ENCODE peak calls at places on chromosomes 4 and X, in four cellular contexts. One of them, this sample, is unnamed. For H3K4me1, the result is how much of the 10 kb centered on the place peaks cover.

GRCh38 chr4:109424093-109424818 is 9.4 kb upstream of the SEC24B start:
- DNase-seq in adrenal gland: peak
- DNase-seq in endothelial cell of umbilical vein: no peak
- DNase-seq in IMR-90: no peak
- DNase-seq in this sample: no peak

GRCh38 chr4:7547368-7548040 is 112.8 kb upstream of the PSAPL1 start:
- DNase-seq in endothelial cell of umbilical vein: no peak
- DNase-seq in adrenal gland: no peak
- DNase-seq in IMR-90: peak
- DNase-seq in this sample: no peak

GRCh38 chrX:14936561-14936960 is 63.3 kb downstream of the MOSPD2 start:
- DNase-seq in endothelial cell of umbilical vein: no peak
- DNase-seq in IMR-90: peak
- DNase-seq in adrenal gland: no peak
- DNase-seq in this sample: no peak

GRCh38 chr4:41632481-41633073 is 94.6 kb downstream of the LIMCH1 start:
- DNase-seq in endothelial cell of umbilical vein: no peak
- DNase-seq in IMR-90: no peak
- DNase-seq in adrenal gland: peak
- DNase-seq in this sample: no peak

GRCh38 chrX:29397506-29397905 is 810.3 kb downstream of the IL1RAPL1 start:
- DNase-seq in endothelial cell of umbilical vein: no peak
- DNase-seq in IMR-90: peak
- DNase-seq in adrenal gland: no peak
- DNase-seq in this sample: no peak

GRCh38 chr4:169015237-169015636 is 5.2 kb upstream of the CBR4 start:
- DNase-seq in IMR-90: no peak
- DNase-seq in adrenal gland: no peak
- DNase-seq in endothelial cell of umbilical vein: no peak
- DNase-seq in this sample: no peak

GRCh38 chrX:50106051-50106450 is 94.8 kb downstream of the AKAP4 start:
- DNase-seq in IMR-90: no peak
- DNase-seq in endothelial cell of umbilical vein: no peak
- DNase-seq in adrenal gland: peak
- DNase-seq in this sample: no peak

GRCh38 chr4:100872811-100873210 is 355.0 kb upstream of the EMCN start:
- DNase-seq in endothelial cell of umbilical vein: no peak
- DNase-seq in IMR-90: no peak
- DNase-seq in adrenal gland: no peak
- DNase-seq in this sample: no peak

GRCh38 chr4:108345862-108346530 is 177.3 kb upstream of the LEF1 start:
- DNase-seq in endothelial cell of umbilical vein: no peak
- DNase-seq in adrenal gland: no peak
- DNase-seq in IMR-90: peak
- DNase-seq in this sample: no peak

GRCh38 chr4:109552240-109552639 is 7.8 kb upstream of the MCUB start:
- DNase-seq in endothelial cell of umbilical vein: no peak
- DNase-seq in IMR-90: no peak
- DNase-seq in adrenal gland: no peak
- DNase-seq in this sample: no peak

GRCh38 chr4:186037692-186038658 is 31.0 kb upstream of the TLR3 start:
- DNase-seq in IMR-90: peak
- DNase-seq in adrenal gland: peak
- DNase-seq in endothelial cell of umbilical vein: peak
- DNase-seq in this sample: peak

GRCh38 chr4:4227510-4228355 is 1.0 kb upstream of the OTOP1 start:
- DNase-seq in IMR-90: no peak
- DNase-seq in adrenal gland: no peak
- DNase-seq in endothelial cell of umbilical vein: no peak
- DNase-seq in this sample: no peak

GRCh38 chr4:181308476-181309170 is 934.6 kb upstream of the TENM3 start:
- DNase-seq in IMR-90: no peak
- DNase-seq in endothelial cell of umbilical vein: no peak
- DNase-seq in adrenal gland: no peak
- DNase-seq in this sample: no peak

GRCh38 chr4:76197971-76198410 is 15.6 kb downstream of the SCARB2 start:
- DNase-seq in endothelial cell of umbilical vein: no peak
- DNase-seq in IMR-90: peak
- DNase-seq in adrenal gland: no peak
- DNase-seq in this sample: peak

GRCh38 chr4:174263445-174263736 is 20.1 kb downstream of the FBXO8 start:
- DNase-seq in adrenal gland: no peak
- DNase-seq in endothelial cell of umbilical vein: no peak
- DNase-seq in IMR-90: no peak
- DNase-seq in this sample: no peak

GRCh38 chr4:41745292-41746024 is 3.1 kb downstream of the PHOX2B start:
- DNase-seq in adrenal gland: no peak
- DNase-seq in IMR-90: no peak
- DNase-seq in endothelial cell of umbilical vein: no peak
- DNase-seq in this sample: no peak

GRCh38 chr4:128591482-128591881 is 218.0 kb upstream of the JADE1 start:
- DNase-seq in endothelial cell of umbilical vein: no peak
- DNase-seq in IMR-90: no peak
- DNase-seq in adrenal gland: no peak
- DNase-seq in this sample: no peak

GRCh38 chr4:73831569-73831968 is 4.9 kb upstream of the CXCL6 start:
- DNase-seq in IMR-90: no peak
- DNase-seq in adrenal gland: no peak
- DNase-seq in endothelial cell of umbilical vein: no peak
- DNase-seq in this sample: no peak

GRCh38 chrX:68672581-68673318 is 25.3 kb downstream of the STARD8 start:
- DNase-seq in IMR-90: no peak
- DNase-seq in adrenal gland: no peak
- DNase-seq in endothelial cell of umbilical vein: peak
- DNase-seq in this sample: no peak

GRCh38 chrX:68671221-68671620 is 23.8 kb downstream of the STARD8 start:
- DNase-seq in endothelial cell of umbilical vein: peak
- DNase-seq in adrenal gland: no peak
- DNase-seq in IMR-90: no peak
- DNase-seq in this sample: no peak

GRCh38 chrX:68669094-68669830 is 21.8 kb downstream of the STARD8 start:
- DNase-seq in endothelial cell of umbilical vein: no peak
- DNase-seq in adrenal gland: no peak
- DNase-seq in IMR-90: no peak
- DNase-seq in this sample: no peak

GRCh38 chrX:68666580-68666979 is 19.1 kb downstream of the STARD8 start:
- DNase-seq in adrenal gland: no peak
- DNase-seq in IMR-90: no peak
- DNase-seq in endothelial cell of umbilical vein: no peak
- DNase-seq in this sample: no peak

DNA sequence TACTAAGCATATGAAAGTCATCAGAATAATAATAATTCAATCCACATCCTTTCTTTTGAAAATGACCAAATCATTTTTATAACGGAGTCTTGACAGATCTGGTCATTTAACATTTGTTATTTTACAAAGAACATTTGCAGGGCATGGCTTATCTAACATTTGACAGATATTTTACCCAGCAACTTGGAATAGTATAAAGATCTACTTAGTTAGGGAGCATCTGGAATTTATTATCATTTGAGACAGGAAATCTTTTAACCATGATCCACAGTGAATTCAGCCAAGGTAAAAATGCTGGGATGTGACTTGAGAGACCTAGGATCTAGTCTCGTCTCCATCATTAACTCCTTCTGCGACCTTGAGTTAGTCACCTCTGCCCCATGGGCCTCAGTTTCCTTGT is 22.4 kb downstream of the STARD8 start:
- DNase-seq in IMR-90: no peak
- DNase-seq in adrenal gland: no peak
- DNase-seq in endothelial cell of umbilical vein: no peak
- DNase-seq in this sample: no peak
- H3K4me1 ChIP-seq in IMR-90: under half
- H3K4me1 ChIP-seq in adrenal gland: under half
- H3K4me1 ChIP-seq in endothelial cell of umbilical vein: under half
- H3K4me1 ChIP-seq in this sample: under half

GRCh38 chr4:103778221-103778620 is 58.4 kb upstream of the TACR3 start:
- DNase-seq in IMR-90: no peak
- DNase-seq in endothelial cell of umbilical vein: no peak
- DNase-seq in adrenal gland: no peak
- DNase-seq in this sample: no peak

GRCh38 chr4:103774326-103774725 is 54.5 kb upstream of the TACR3 start:
- DNase-seq in adrenal gland: no peak
- DNase-seq in endothelial cell of umbilical vein: no peak
- DNase-seq in IMR-90: no peak
- DNase-seq in this sample: no peak

GRCh38 chr4:103773691-103774231 is 54.0 kb upstream of the TACR3 start:
- DNase-seq in IMR-90: no peak
- DNase-seq in adrenal gland: no peak
- DNase-seq in endothelial cell of umbilical vein: no peak
- DNase-seq in this sample: no peak
- H3K4me3 ChIP-seq in IMR-90: no peak
- H3K4me3 ChIP-seq in adrenal gland: no peak
- H3K4me3 ChIP-seq in endothelial cell of umbilical vein: no peak
- H3K4me3 ChIP-seq in this sample: no peak

GRCh38 chrX:131816551-131817136 is 206.5 kb upstream of the STK26 start:
- DNase-seq in endothelial cell of umbilical vein: peak
- DNase-seq in IMR-90: peak
- DNase-seq in adrenal gland: peak
- DNase-seq in this sample: peak
- H3K27ac ChIP-seq in endothelial cell of umbilical vein: no peak
- H3K27ac ChIP-seq in IMR-90: no peak
- H3K27ac ChIP-seq in adrenal gland: peak
- H3K27ac ChIP-seq in this sample: peak

GRCh38 chr4:89287945-89288344 is 19.7 kb downstream of the GPRIN3 start:
- DNase-seq in adrenal gland: no peak
- DNase-seq in endothelial cell of umbilical vein: no peak
- DNase-seq in IMR-90: no peak
- DNase-seq in this sample: no peak
- H3K4me1 ChIP-seq in adrenal gland: under half
- H3K4me1 ChIP-seq in endothelial cell of umbilical vein: under half
- H3K4me1 ChIP-seq in IMR-90: under half
- H3K4me1 ChIP-seq in this sample: half or more

This sample was measured in CD4-positive, alpha-beta memory T cell.